ENCODE peak calls at places on chromosome 20, in five cellular contexts. One of them, this sample, is unnamed.

GRCh38 chr20:9516658-9516987 is 2.2 kb downstream of the LAMP5 start:
- DNase-seq in neural progenitor cell: peak
- DNase-seq in GM23338: peak
- DNase-seq in PC-3: no peak
- DNase-seq in fibroblast of lung: no peak
- DNase-seq in this sample: no peak

GRCh38 chr20:50027611-50028105 is 44.9 kb downstream of the SNAI1 start:
- DNase-seq in PC-3: peak
- DNase-seq in neural progenitor cell: no peak
- DNase-seq in GM23338: no peak
- DNase-seq in fibroblast of lung: peak
- DNase-seq in this sample: no peak

GRCh38 chr20:17083738-17084137 is 143.1 kb upstream of the PCSK2 start:
- DNase-seq in PC-3: peak
- DNase-seq in GM23338: peak
- DNase-seq in fibroblast of lung: no peak
- DNase-seq in neural progenitor cell: peak
- DNase-seq in this sample: peak

GRCh38 chr20:35821807-35822242 is 50.0 kb downstream of the PHF20 start:
- DNase-seq in fibroblast of lung: peak
- DNase-seq in GM23338: no peak
- DNase-seq in PC-3: peak
- DNase-seq in neural progenitor cell: no peak
- DNase-seq in this sample: no peak

GRCh38 chr20:1894951-1895673 is at the start of gene SIRPA:
- DNase-seq in neural progenitor cell: peak
- DNase-seq in PC-3: peak
- DNase-seq in fibroblast of lung: peak
- DNase-seq in GM23338: peak
- DNase-seq in this sample: peak

GRCh38 chr20:4018015-4018748 is 2.8 kb upstream of the RNF24 start:
- DNase-seq in neural progenitor cell: no peak
- DNase-seq in fibroblast of lung: no peak
- DNase-seq in PC-3: peak
- DNase-seq in GM23338: no peak
- DNase-seq in this sample: no peak

GRCh38 chr20:49526568-49526967 is 41.4 kb downstream of the PTGIS start:
- DNase-seq in GM23338: no peak
- DNase-seq in neural progenitor cell: no peak
- DNase-seq in PC-3: no peak
- DNase-seq in fibroblast of lung: no peak
- DNase-seq in this sample: no peak

GRCh38 chr20:47629907-47630306 is 128.2 kb downstream of the NCOA3 start:
- DNase-seq in neural progenitor cell: no peak
- DNase-seq in GM23338: no peak
- DNase-seq in PC-3: no peak
- DNase-seq in fibroblast of lung: no peak
- DNase-seq in this sample: no peak

GRCh38 chr20:45946149-45946970 is 11.9 kb downstream of the PCIF1 start:
- DNase-seq in PC-3: no peak
- DNase-seq in GM23338: no peak
- DNase-seq in neural progenitor cell: no peak
- DNase-seq in fibroblast of lung: peak
- DNase-seq in this sample: no peak

GRCh38 chr20:54123587-54124180 is 50.1 kb downstream of the CYP24A1 start:
- DNase-seq in neural progenitor cell: peak
- DNase-seq in fibroblast of lung: peak
- DNase-seq in GM23338: peak
- DNase-seq in PC-3: peak
- DNase-seq in this sample: no peak

GRCh38 chr20:35974256-35974655 is 5.9 kb downstream of the CNBD2 start:
- DNase-seq in PC-3: no peak
- DNase-seq in fibroblast of lung: no peak
- DNase-seq in neural progenitor cell: no peak
- DNase-seq in GM23338: no peak
- DNase-seq in this sample: no peak

GRCh38 chr20:25065625-25066338 is 7.8 kb upstream of the ACSS1 start:
- DNase-seq in neural progenitor cell: peak
- DNase-seq in PC-3: peak
- DNase-seq in GM23338: peak
- DNase-seq in fibroblast of lung: peak
- DNase-seq in this sample: peak

GRCh38 chr20:10453241-10453640 is 18.1 kb downstream of the SLX4IP start:
- DNase-seq in fibroblast of lung: no peak
- DNase-seq in PC-3: no peak
- DNase-seq in GM23338: no peak
- DNase-seq in neural progenitor cell: no peak
- DNase-seq in this sample: peak

GRCh38 chr20:49594143-49594928 is 26.4 kb upstream of the PTGIS start:
- DNase-seq in fibroblast of lung: peak
- DNase-seq in neural progenitor cell: no peak
- DNase-seq in GM23338: no peak
- DNase-seq in PC-3: peak
- DNase-seq in this sample: peak

GRCh38 chr20:17698419-17698818 is 1.3 kb upstream of the BANF2 start:
- DNase-seq in fibroblast of lung: no peak
- DNase-seq in neural progenitor cell: no peak
- DNase-seq in GM23338: no peak
- DNase-seq in PC-3: no peak
- DNase-seq in this sample: no peak

DNA sequence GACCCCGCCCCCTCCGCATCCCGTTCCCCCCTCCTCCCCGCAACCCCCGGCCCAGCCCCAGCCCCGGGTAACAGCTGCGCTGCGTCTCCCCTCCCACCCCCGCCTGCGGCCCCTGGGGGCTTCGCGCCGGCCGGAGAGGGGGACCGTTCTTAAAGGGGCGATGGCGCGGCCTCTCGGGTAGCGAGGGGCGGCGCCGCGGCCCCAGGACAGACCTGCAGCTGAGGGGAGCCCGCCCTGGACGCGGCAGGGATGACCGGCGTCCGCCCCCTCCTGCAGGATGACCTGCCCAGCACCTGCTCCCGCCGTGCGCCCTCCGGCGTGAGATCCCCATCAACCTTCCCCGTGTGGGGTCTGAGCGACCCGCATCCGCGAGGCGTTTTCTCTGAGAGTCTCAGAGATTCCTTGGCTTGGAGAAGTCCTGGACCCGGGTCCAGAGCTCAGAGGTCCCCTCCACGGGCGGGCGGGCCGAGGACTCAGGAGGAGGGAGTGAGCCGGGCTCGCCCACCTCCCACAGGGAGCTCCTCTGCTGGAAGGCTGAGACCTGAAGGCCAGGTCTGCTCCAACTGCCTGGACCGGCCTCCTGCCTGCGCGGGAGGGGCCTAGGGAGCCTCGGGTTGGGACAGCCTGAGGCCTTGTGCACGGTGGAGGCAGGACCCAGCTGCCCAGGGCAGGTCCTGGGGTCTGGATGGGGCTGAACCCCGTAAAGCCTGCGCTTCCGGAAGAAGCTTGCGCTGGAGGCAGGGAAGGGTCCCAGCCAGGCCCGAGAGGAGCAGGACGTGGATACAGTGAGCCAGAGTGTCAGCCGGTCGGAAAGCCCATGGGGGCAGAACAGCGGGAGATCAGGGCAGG is 497 bp upstream of the NKAIN4 start:
- DNase-seq in PC-3: no peak
- DNase-seq in neural progenitor cell: peak
- DNase-seq in GM23338: peak
- DNase-seq in fibroblast of lung: no peak
- DNase-seq in this sample: no peak
- TF ChIP-seq EZH2 in PC-3: no peak
- TF ChIP-seq EZH2 in neural progenitor cell: peak
- TF ChIP-seq EZH2 in GM23338: peak
- TF ChIP-seq EZH2 in fibroblast of lung: no peak
- TF ChIP-seq EZH2 in this sample: no peak

DNA sequence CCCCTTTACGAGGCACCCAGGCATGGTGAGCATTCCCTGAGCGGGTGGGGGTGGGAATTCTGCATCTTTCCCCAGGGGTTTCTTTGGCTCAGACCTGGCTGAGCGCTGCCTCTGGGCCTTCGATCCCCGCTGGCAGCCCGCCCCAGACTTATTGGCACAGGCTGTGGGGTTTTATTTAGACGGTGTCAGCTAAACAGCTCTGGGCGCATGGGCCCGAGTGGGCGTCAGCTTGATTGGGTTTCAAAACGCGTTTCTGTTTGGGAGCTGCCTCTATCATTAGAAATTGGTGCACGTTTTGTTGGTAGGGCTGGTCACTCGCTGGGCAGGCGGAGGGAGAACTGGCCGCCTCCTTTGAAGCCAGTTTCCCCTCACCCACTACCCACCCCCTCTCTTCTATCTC is 21.0 kb downstream of the PMEPA1 start:
- DNase-seq in PC-3: no peak
- DNase-seq in GM23338: no peak
- DNase-seq in neural progenitor cell: no peak
- DNase-seq in fibroblast of lung: no peak
- DNase-seq in this sample: no peak
- TF ChIP-seq EZH2 in PC-3: no peak
- TF ChIP-seq EZH2 in GM23338: no peak
- TF ChIP-seq EZH2 in neural progenitor cell: no peak
- TF ChIP-seq EZH2 in fibroblast of lung: no peak
- TF ChIP-seq EZH2 in this sample: no peak

DNA sequence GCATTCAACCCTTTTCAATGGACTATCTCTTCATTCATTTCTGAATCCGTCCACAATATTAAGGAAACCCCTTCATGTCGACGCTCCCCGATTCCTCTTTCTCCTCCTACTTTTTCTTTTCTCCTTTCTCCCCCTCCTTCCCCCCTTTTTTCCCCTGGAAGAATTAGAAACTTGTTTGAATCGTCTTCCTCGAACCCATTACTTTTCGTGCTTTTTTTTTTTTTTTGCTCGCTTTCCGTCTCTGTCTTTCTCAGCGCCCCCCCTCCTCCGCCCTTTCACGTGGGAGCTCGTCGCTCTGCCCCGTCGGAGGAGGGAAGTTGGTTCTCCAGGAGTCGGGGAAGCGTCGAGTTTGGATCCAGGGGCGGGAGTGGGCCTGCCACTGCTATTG is 2.3 kb upstream of the NKX2-2 start:
- DNase-seq in neural progenitor cell: peak
- DNase-seq in PC-3: no peak
- DNase-seq in GM23338: no peak
- DNase-seq in fibroblast of lung: no peak
- DNase-seq in this sample: no peak
- TF ChIP-seq EZH2 in neural progenitor cell: peak
- TF ChIP-seq EZH2 in PC-3: no peak
- TF ChIP-seq EZH2 in GM23338: peak
- TF ChIP-seq EZH2 in fibroblast of lung: no peak
- TF ChIP-seq EZH2 in this sample: no peak

DNA sequence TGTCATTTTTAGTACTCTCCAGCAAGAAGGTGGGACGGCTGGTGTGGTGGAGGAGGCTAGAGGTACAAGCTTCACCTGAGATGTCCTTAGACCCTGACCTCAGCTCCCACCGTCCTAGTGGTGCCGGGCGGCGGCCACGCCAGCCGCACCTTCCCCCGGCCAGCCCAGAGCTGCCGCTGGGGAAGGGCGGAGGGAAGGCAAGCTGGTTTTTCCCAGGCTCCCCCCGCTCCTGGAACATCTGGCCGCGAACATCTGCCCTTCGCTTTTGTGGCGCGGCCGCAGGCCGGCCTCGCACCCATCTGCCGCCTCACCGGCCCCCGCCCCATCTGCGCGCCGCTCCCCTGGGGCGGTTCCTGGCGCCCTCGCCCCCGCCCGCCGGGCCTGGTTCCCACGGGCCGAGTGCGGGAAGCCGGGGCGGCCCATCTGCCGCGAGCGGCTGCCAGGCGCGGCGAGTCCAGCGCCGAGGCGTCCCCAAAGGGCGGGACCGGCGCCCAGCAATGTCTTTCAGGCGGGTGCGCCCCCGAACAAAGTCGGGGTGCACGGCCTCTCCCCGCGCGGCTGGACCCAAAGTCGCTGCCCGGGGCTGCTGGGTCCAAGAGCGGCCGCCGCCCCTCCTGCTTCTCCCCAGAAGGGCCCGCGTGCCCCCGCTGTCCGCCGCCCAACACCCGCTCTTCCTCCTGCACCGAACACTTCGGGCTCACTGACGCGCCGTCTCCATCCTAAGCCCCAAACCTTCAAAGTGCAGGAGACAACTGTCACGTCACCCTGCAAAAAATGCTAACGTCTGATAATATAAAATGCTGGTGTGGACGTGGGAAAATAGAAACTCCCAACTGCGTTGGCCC is 17.3 kb upstream of the ID1 start:
- DNase-seq in neural progenitor cell: peak
- DNase-seq in fibroblast of lung: peak
- DNase-seq in PC-3: no peak
- DNase-seq in GM23338: peak
- DNase-seq in this sample: no peak
- TF ChIP-seq EZH2 in neural progenitor cell: peak
- TF ChIP-seq EZH2 in fibroblast of lung: no peak
- TF ChIP-seq EZH2 in PC-3: no peak
- TF ChIP-seq EZH2 in GM23338: no peak
- TF ChIP-seq EZH2 in this sample: no peak

DNA sequence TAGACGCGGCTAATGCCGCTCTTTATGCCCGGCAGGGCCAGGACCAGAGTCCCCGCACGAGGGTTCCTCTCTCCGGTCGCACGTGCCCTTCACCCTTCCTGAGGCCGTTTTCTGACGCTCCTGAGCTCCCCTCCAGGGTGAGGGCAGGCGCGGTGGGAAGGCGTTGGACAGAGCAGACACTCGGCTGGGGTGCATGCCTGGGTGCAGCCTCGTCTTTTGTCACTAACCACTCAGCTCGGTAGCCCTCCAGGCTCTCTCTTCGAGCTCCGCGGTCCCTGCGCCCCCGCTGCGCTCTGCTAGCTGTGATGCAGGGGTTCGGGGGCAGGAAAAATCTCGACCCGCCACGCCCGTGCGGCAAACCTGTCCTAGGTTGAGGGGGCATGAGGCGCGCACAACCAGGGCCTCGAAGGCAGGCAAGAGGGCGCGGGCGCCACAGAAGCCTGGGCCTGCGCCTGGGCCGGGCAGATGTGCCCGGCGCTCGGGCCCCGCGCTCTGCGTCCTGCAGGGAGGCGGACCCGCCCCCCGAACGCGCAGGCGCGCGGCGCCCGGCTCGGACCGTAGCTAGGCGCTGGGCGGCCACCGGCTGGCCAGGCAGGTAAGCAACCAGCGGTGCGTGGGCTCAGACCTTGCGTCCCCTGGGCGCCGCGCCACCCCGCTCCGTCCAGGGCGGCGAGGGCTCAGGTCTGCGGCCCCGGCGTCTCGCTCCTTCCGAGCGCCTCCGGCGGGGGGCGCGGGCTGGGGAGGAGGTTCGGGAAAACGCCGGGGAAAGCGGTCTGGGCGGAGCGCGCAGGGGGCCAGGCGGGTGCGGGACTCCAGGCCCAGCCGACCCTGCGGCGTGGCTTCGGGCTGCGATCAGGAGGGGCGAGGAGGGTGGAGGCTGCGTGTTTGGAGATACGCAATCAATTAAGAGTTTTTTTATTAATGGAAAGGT is at the start of gene L3MBTL1:
- DNase-seq in GM23338: peak
- DNase-seq in fibroblast of lung: peak
- DNase-seq in PC-3: peak
- DNase-seq in neural progenitor cell: peak
- DNase-seq in this sample: no peak
- TF ChIP-seq EZH2 in GM23338: no peak
- TF ChIP-seq EZH2 in fibroblast of lung: no peak
- TF ChIP-seq EZH2 in PC-3: no peak
- TF ChIP-seq EZH2 in neural progenitor cell: peak
- TF ChIP-seq EZH2 in this sample: no peak